ENCODE peak calls at places on chromosome 12, in five cellular contexts. L, G, R, D and T are unnamed samples.

GRCh38 chr12:47272412-47273190 is 192.8 kb upstream of the AMIGO2 start:
- DNase-seq in L (no peak), G (no peak), R (no peak), D (no peak), T (no peak)

GRCh38 chr12:95304673-95305198 is 87.1 kb downstream of the VEZT start:
- DNase-seq in L (no peak), G (no peak), R (no peak), D (no peak), T (no peak)

GRCh38 chr12:5960783-5961182 is 15.7 kb upstream of the ANO2 start:
- DNase-seq in L (no peak), G (no peak), R (no peak), D (no peak), T (no peak)

GRCh38 chr12:1795785-1796514 is 24.4 kb upstream of the LRTM2 start:
- DNase-seq in L (peak; percentile 97), G (peak; percentile 99), R (peak; percentile 92), D (peak; percentile 82), T (peak; percentile 98)

GRCh38 chr12:57764662-57765002 is 2.2 kb downstream of the CYP27B1 start:
- DNase-seq in L (no peak), G (no peak), R (peak; percentile 34), D (no peak), T (no peak)

GRCh38 chr12:38961044-38961443 is 55.7 kb upstream of the CPNE8 start:
- DNase-seq in L (no peak), G (no peak), R (no peak), D (no peak), T (no peak)

GRCh38 chr12:122062832-122063690 is 15.5 kb upstream of the MLXIP start:
- DNase-seq in L (no peak), G (no peak), R (no peak), D (peak; percentile 61), T (no peak)

GRCh38 chr12:123390415-123391093 is 6.6 kb downstream of the KMT5A start:
- DNase-seq in L (no peak), G (no peak), R (no peak), D (no peak), T (no peak)

GRCh38 chr12:112023759-112024396 is 10.7 kb downstream of the ERP29 start:
- DNase-seq in L (no peak), G (no peak), R (no peak), D (no peak), T (no peak)

GRCh38 chr12:82434392-82434911 is 76.1 kb downstream of the METTL25 start:
- DNase-seq in L (no peak), G (no peak), R (no peak), D (no peak), T (no peak)

GRCh38 chr12:115895247-115895646 is 382.2 kb downstream of the MED13L start:
- DNase-seq in L (no peak), G (no peak), R (no peak), D (no peak), T (no peak)

GRCh38 chr12:19402743-19403400 is 36.4 kb upstream of the AEBP2 start:
- DNase-seq in L (no peak), G (no peak), R (no peak), D (peak; percentile 15), T (no peak)

GRCh38 chr12:100668939-100669536 is 95.6 kb downstream of the GAS2L3 start:
- DNase-seq in L (peak; percentile 74), G (no peak), R (peak; percentile 41), D (peak; percentile 74), T (peak; percentile 64)

GRCh38 chr12:70507442-70507841 is 129.8 kb downstream of the PTPRB start:
- DNase-seq in L (no peak), G (no peak), R (no peak), D (peak; percentile 45), T (no peak)

GRCh38 chr12:22684124-22684523 is 59.2 kb downstream of the ETNK1 start:
- DNase-seq in L (no peak), G (no peak), R (no peak), D (no peak), T (no peak)

GRCh38 chr12:68370006-68370590 is 37.9 kb upstream of the MDM1 start:
- DNase-seq in L (no peak), G (no peak), R (no peak), D (no peak), T (peak; percentile 88)

GRCh38 chr12:71085575-71085974 is 72.2 kb downstream of the TSPAN8 start:
- DNase-seq in L (no peak), G (no peak), R (no peak), D (no peak), T (no peak)